ENCODE peak calls at places on chromosome 19, in four cellular contexts. One of them, this sample, is unnamed.

GRCh38 chr19:3270908-3271307 is 46.4 kb downstream of the CELF5 start:
- DNase-seq in sigmoid colon: no peak
- DNase-seq in H1: no peak
- DNase-seq in K562: peak
- DNase-seq in this sample: no peak

GRCh38 chr19:7505682-7506384 is 10.1 kb upstream of the ZNF358 start:
- DNase-seq in sigmoid colon: peak
- DNase-seq in H1: no peak
- DNase-seq in K562: peak
- DNase-seq in this sample: no peak

GRCh38 chr19:50649433-50650391 is at the start of gene C19orf81:
- DNase-seq in sigmoid colon: no peak
- DNase-seq in H1: no peak
- DNase-seq in K562: peak
- DNase-seq in this sample: no peak

GRCh38 chr19:38952395-38953165 is 21.8 kb downstream of the MRPS12 start:
- DNase-seq in sigmoid colon: no peak
- DNase-seq in H1: no peak
- DNase-seq in K562: peak
- DNase-seq in this sample: no peak

GRCh38 chr19:9075064-9075964 is 11.5 kb upstream of the OR1M1 start:
- DNase-seq in sigmoid colon: peak
- DNase-seq in H1: peak
- DNase-seq in K562: peak
- DNase-seq in this sample: no peak

GRCh38 chr19:45074744-45075143 is 1.5 kb downstream of the ZNF296 start:
- DNase-seq in sigmoid colon: no peak
- DNase-seq in H1: no peak
- DNase-seq in K562: no peak
- DNase-seq in this sample: no peak

GRCh38 chr19:42284066-42284501 is 15.0 kb downstream of the CIC start:
- DNase-seq in sigmoid colon: peak
- DNase-seq in H1: no peak
- DNase-seq in K562: peak
- DNase-seq in this sample: peak

GRCh38 chr19:37950471-37951175 is 43.6 kb downstream of the SIPA1L3 start:
- DNase-seq in sigmoid colon: no peak
- DNase-seq in H1: no peak
- DNase-seq in K562: no peak
- DNase-seq in this sample: no peak

GRCh38 chr19:40677156-40677555 is 13.3 kb downstream of the NUMBL start:
- DNase-seq in sigmoid colon: no peak
- DNase-seq in H1: no peak
- DNase-seq in K562: no peak
- DNase-seq in this sample: no peak

GRCh38 chr19:719081-719512 is 10.4 kb downstream of the PALM start:
- DNase-seq in sigmoid colon: peak
- DNase-seq in H1: no peak
- DNase-seq in K562: peak
- DNase-seq in this sample: no peak

GRCh38 chr19:8208710-8209110 is 460 bp upstream of the CERS4 start:
- DNase-seq in sigmoid colon: no peak
- DNase-seq in H1: no peak
- DNase-seq in K562: peak
- DNase-seq in this sample: no peak

GRCh38 chr19:6674868-6675305 is 4.9 kb upstream of the TNFSF14 start:
- DNase-seq in sigmoid colon: no peak
- DNase-seq in H1: peak
- DNase-seq in K562: peak
- DNase-seq in this sample: peak

GRCh38 chr19:33438016-33438671 is 64.6 kb downstream of the CEBPG start:
- DNase-seq in sigmoid colon: peak
- DNase-seq in H1: no peak
- DNase-seq in K562: no peak
- DNase-seq in this sample: no peak

GRCh38 chr19:29527500-29528328 is 1.9 kb downstream of the VSTM2B start:
- DNase-seq in sigmoid colon: no peak
- DNase-seq in H1: no peak
- DNase-seq in K562: no peak
- DNase-seq in this sample: no peak

GRCh38 chr19:37999309-38000213 is 92.6 kb downstream of the SIPA1L3 start:
- DNase-seq in sigmoid colon: peak
- DNase-seq in H1: no peak
- DNase-seq in K562: no peak
- DNase-seq in this sample: no peak

GRCh38 chr19:8517551-8518442 is 3.8 kb upstream of the ZNF414 start:
- DNase-seq in sigmoid colon: no peak
- DNase-seq in H1: no peak
- DNase-seq in K562: no peak
- DNase-seq in this sample: no peak

GRCh38 chr19:21317821-21318220 is 11.4 kb downstream of the ZNF708 start:
- DNase-seq in sigmoid colon: no peak
- DNase-seq in H1: no peak
- DNase-seq in K562: no peak
- DNase-seq in this sample: no peak

GRCh38 chr19:54137114-54137912 is at the start of gene CNOT3:
- DNase-seq in sigmoid colon: peak
- DNase-seq in H1: peak
- DNase-seq in K562: peak
- DNase-seq in this sample: peak

GRCh38 chr19:43664008-43664407 is 6.0 kb downstream of the PLAUR start:
- DNase-seq in sigmoid colon: no peak
- DNase-seq in H1: no peak
- DNase-seq in K562: no peak
- DNase-seq in this sample: no peak

GRCh38 chr19:35052599-35053190 is 11.2 kb downstream of the HPN start:
- DNase-seq in sigmoid colon: no peak
- DNase-seq in H1: no peak
- DNase-seq in K562: no peak
- DNase-seq in this sample: no peak

GRCh38 chr19:10800488-10800887 is 35.5 kb downstream of the TMED1 start:
- DNase-seq in sigmoid colon: no peak
- DNase-seq in H1: no peak
- DNase-seq in K562: no peak
- DNase-seq in this sample: no peak

GRCh38 chr19:29777916-29778315 is 33.9 kb upstream of the CCNE1 start:
- DNase-seq in sigmoid colon: no peak
- DNase-seq in H1: no peak
- DNase-seq in K562: no peak
- DNase-seq in this sample: no peak

GRCh38 chr19:58409010-58409790 is 751 bp downstream of the ZNF584 start:
- DNase-seq in sigmoid colon: peak
- DNase-seq in H1: no peak
- DNase-seq in K562: no peak
- DNase-seq in this sample: no peak

DNA sequence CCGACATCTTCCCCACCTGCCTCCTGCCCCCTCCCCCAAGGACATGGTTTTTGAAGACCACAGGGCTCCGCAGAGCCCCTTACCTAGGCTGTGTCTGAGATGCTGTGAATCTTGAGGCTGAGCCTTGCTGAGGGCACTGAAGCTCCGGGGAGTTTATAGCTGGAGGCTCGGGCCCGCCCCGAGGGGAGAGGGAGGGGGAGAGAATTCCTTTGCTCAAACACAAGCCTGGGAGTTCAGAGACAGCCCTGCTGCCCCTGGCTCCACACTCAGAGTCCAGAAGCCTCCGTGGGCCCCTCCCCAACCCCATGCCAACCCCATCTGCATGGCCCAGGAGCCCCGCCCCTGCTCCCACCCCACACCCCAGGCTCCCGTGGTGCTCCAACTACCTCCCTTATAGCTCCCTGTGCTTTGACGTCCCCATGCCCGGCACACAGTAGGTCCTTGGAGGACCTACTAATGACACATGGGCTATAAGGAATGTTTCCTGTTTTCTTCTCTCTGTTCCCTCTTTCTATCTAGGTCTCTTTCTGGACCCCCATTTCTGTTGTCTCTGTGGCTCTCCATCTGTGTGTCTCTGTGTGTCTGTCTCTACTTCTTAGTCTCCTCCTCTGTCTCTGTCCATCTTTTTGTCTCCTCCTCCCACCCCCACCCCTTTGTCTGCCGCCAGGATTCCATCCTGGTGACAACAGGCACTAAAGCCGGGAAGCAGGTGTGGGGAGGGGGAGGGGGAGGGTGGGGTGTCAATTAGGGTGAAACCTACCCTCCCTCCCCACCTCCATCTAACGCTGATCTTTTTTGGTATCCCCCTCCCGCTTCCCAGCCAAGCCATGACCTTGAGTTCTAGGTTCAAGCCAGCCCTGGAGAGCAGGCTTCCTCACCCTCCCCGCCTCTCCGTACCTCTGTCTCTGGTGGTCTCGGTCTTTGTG is at the start of gene TNNT1:
- DNase-seq in sigmoid colon: no peak
- DNase-seq in H1: no peak
- DNase-seq in K562: no peak
- DNase-seq in this sample: no peak
- TF ChIP-seq CTCF in sigmoid colon: no peak
- TF ChIP-seq CTCF in H1: no peak
- TF ChIP-seq CTCF in K562: no peak
- TF ChIP-seq CTCF in this sample: no peak

DNA sequence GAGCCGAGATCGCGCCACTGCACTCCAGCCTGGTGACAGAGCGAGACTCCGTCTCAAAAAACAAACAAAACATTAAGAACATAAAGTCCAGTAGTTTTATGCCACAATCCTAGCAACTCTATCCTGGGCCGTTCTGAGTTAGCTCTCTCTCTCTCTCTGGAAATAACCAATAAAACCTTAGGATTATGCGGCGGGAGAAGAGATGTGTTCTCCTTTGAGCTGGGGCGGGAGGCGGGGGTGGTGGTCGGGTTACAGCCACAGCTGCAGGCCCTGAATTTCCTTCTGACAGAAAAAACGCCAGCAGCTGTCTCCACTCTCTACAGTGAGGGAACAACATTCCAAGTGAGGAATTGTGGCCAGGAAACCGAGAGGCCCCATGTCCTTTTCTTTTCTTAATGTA is 9.0 kb upstream of the PNMA8A start:
- DNase-seq in sigmoid colon: peak
- DNase-seq in H1: no peak
- DNase-seq in K562: no peak
- DNase-seq in this sample: no peak
- TF ChIP-seq CTCF in sigmoid colon: no peak
- TF ChIP-seq CTCF in H1: no peak
- TF ChIP-seq CTCF in K562: no peak
- TF ChIP-seq CTCF in this sample: no peak

GRCh38 chr19:32339988-32340874 is 5.2 kb upstream of the ZNF507 start:
- DNase-seq in sigmoid colon: peak
- DNase-seq in H1: no peak
- DNase-seq in K562: peak
- DNase-seq in this sample: peak

GRCh38 chr19:32337176-32337808 is 8.1 kb upstream of the ZNF507 start:
- DNase-seq in sigmoid colon: no peak
- DNase-seq in H1: no peak
- DNase-seq in K562: no peak
- DNase-seq in this sample: no peak

GRCh38 chr19:32333227-32333626 is 12.2 kb upstream of the ZNF507 start:
- DNase-seq in sigmoid colon: no peak
- DNase-seq in H1: no peak
- DNase-seq in K562: no peak
- DNase-seq in this sample: no peak

GRCh38 chr19:32336259-32337111 is 8.9 kb upstream of the ZNF507 start:
- DNase-seq in sigmoid colon: peak
- DNase-seq in H1: no peak
- DNase-seq in K562: no peak
- DNase-seq in this sample: no peak
- TF ChIP-seq CTCF in sigmoid colon: no peak
- TF ChIP-seq CTCF in H1: no peak
- TF ChIP-seq CTCF in K562: peak
- TF ChIP-seq CTCF in this sample: no peak

GRCh38 chr19:17419154-17419490 is 725 bp upstream of the MVB12A start:
- DNase-seq in sigmoid colon: no peak
- DNase-seq in H1: no peak
- DNase-seq in K562: no peak
- DNase-seq in this sample: no peak

GRCh38 chr19:17421942-17422341 is 2.1 kb downstream of the MVB12A start:
- DNase-seq in sigmoid colon: no peak
- DNase-seq in H1: no peak
- DNase-seq in K562: no peak
- DNase-seq in this sample: no peak

GRCh38 chr19:17418710-17419109 is 1.1 kb upstream of the MVB12A start:
- DNase-seq in sigmoid colon: no peak
- DNase-seq in H1: no peak
- DNase-seq in K562: no peak
- DNase-seq in this sample: no peak

GRCh38 chr19:17419491-17420266 is at the start of gene MVB12A:
- DNase-seq in sigmoid colon: peak
- DNase-seq in H1: peak
- DNase-seq in K562: peak
- DNase-seq in this sample: peak

DNA sequence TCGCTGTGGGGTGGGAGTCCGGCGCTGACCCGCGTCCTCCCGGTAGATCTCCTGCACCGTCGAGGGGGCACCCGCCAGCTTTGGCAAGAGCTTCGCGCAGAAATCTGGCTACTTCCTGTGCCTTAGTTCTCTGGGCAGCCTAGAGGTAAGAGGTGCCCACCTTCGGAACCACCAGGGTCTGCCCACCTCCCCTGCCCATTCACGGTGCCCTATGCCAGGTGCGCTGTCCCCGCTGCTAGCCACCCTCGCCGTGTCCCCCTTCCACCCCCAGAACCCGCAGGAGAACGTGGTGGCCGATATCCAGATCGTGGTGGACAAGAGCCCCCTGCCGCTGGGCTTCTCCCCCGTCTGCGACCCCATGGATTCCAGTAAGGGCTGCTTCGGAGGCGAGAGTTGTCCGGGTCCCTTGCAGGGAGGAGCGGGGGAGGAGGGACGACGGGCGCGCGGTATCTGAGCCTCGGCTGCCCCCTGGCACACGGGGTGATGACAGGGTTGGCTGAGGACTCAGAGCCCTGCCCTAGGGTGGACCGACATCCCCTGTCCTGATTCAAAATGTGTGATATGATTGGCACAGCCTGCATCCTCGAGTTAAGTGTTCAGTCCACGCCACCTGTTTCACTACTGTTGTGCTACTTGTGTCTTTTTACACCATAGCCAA is 549 bp downstream of the MVB12A start:
- DNase-seq in sigmoid colon: peak
- DNase-seq in H1: no peak
- DNase-seq in K562: peak
- DNase-seq in this sample: peak
- TF ChIP-seq CTCF in sigmoid colon: no peak
- TF ChIP-seq CTCF in H1: peak
- TF ChIP-seq CTCF in K562: peak
- TF ChIP-seq CTCF in this sample: no peak